ENCODE peak calls at places on chromosomes 5 and 9, in nine cellular contexts. O, M, T, A, I, Z, P, R and B are unnamed samples.

GRCh38 chr9:91065231-91066041 is 263.8 kb downstream of the SYK start:
- DNase-seq in R (no peak), M (no peak), P (no peak), I (no peak), Z (no peak), A (no peak), O (no peak), T (no peak), B (no peak)

GRCh38 chr5:179427032-179427675 is 81.9 kb upstream of the ADAMTS2 start:
- DNase-seq in I (no peak), A (no peak), P (no peak), O (no peak), R (no peak), T (no peak), Z (no peak), M (no peak), B (no peak)

GRCh38 chr5:38607930-38608545 is 51.6 kb upstream of the LIFR start:
- DNase-seq in O (no peak), M (no peak), Z (no peak), T (no peak), P (no peak), R (no peak), I (no peak), A (peak; percentile 84), B (no peak)

GRCh38 chr5:96714450-96714849 is 52.3 kb downstream of the CAST start:
- DNase-seq in I (no peak), R (no peak), Z (no peak), A (peak; percentile 9), M (peak; percentile 51), T (no peak), P (no peak), O (no peak), B (no peak)

GRCh38 chr9:121627432-121627831 is 24.0 kb upstream of the DAB2IP start:
- DNase-seq in O (no peak), R (no peak), M (no peak), P (no peak), A (peak; percentile 0), T (no peak), Z (no peak), I (no peak), B (no peak)

GRCh38 chr5:147578228-147579024 is 68.6 kb upstream of the DPYSL3 start:
- DNase-seq in Z (peak; percentile 36), R (no peak), I (no peak), M (peak; percentile 79), A (peak; percentile 91), O (no peak), T (no peak), P (no peak), B (no peak)

GRCh38 chr9:75069171-75069570 is 18.8 kb downstream of the NMRK1 start:
- DNase-seq in P (no peak), Z (no peak), O (no peak), T (no peak), R (no peak), M (no peak), I (no peak), A (no peak), B (no peak)

GRCh38 chr5:171596391-171596878 is 177.0 kb downstream of the FGF18 start:
- DNase-seq in M (peak; percentile 74), Z (no peak), A (peak; percentile 97), I (no peak), T (peak; percentile 57), R (no peak), O (no peak), P (no peak), B (no peak)

GRCh38 chr5:88897748-88898147 is 14.8 kb upstream of the MEF2C start:
- DNase-seq in I (no peak), A (no peak), O (no peak), M (no peak), P (no peak), R (no peak), T (peak; percentile 22), Z (no peak), B (no peak)

GRCh38 chr9:38339496-38339895 is 53.0 kb upstream of the ALDH1B1 start:
- DNase-seq in I (no peak), Z (no peak), O (no peak), A (no peak), T (no peak), R (no peak), P (no peak), M (no peak), B (no peak)

GRCh38 chr5:134151723-134152122 is 25.0 kb downstream of the SKP1 start:
- DNase-seq in A (no peak), I (no peak), Z (no peak), M (no peak), T (no peak), O (no peak), R (no peak), P (no peak), B (no peak)

GRCh38 chr5:176618783-176619182 is 8.8 kb upstream of the GPRIN1 start:
- DNase-seq in A (no peak), O (no peak), M (no peak), T (no peak), Z (no peak), R (no peak), P (no peak), I (no peak), B (no peak)

GRCh38 chr5:1418238-1418920 is 26.9 kb downstream of the SLC6A3 start:
- DNase-seq in O (no peak), M (no peak), A (no peak), R (no peak), I (no peak), Z (no peak), P (no peak), T (no peak), B (no peak)

GRCh38 chr5:140243855-140244254 is 59.0 kb downstream of the PFDN1 start:
- DNase-seq in M (no peak), R (no peak), P (no peak), A (no peak), Z (peak; percentile 85), O (no peak), T (no peak), I (no peak), B (no peak)

GRCh38 chr9:117434568-117434967 is 19.7 kb upstream of the ASTN2 start:
- DNase-seq in A (no peak), M (no peak), I (no peak), Z (no peak), R (no peak), T (no peak), P (no peak), O (no peak), B (no peak)

GRCh38 chr5:179256229-179257189 is 88.8 kb downstream of the ADAMTS2 start:
- DNase-seq in M (no peak), I (no peak), P (no peak), R (no peak), A (no peak), Z (no peak), O (no peak), T (peak; percentile 4), B (no peak)

GRCh38 chr5:170522211-170523128 is 18.6 kb downstream of the KCNIP1 start:
- DNase-seq in P (no peak), A (peak; percentile 71), M (no peak), I (no peak), Z (peak; percentile 95), O (no peak), R (no peak), T (no peak), B (no peak)

GRCh38 chr9:91491624-91492023 is 68.0 kb upstream of the NFIL3 start:
- DNase-seq in O (no peak), P (no peak), A (no peak), M (no peak), I (no peak), T (no peak), R (no peak), Z (no peak), B (no peak)

GRCh38 chr5:152113401-152113800 is 188.8 kb upstream of the GLRA1 start:
- DNase-seq in O (no peak), Z (no peak), A (no peak), I (peak; percentile 12), R (peak; percentile 1), T (no peak), M (no peak), P (peak; percentile 9), B (no peak)

GRCh38 chr5:138503487-138504270 is 38.4 kb downstream of the EGR1 start:
- DNase-seq in T (peak; percentile 27), P (peak; percentile 12), Z (peak; percentile 36), I (no peak), O (peak; percentile 27), M (peak; percentile 42), A (peak; percentile 43), R (no peak), B (peak; percentile 70)

GRCh38 chr9:131459056-131459455 is 43.7 kb upstream of the POMT1 start:
- DNase-seq in I (no peak), O (no peak), T (no peak), A (no peak), P (no peak), M (no peak), R (no peak), Z (no peak), B (no peak)

GRCh38 chr5:140857987-140858240 is 2.2 kb downstream of the PCDHA10 start:
- DNase-seq in P (no peak), A (no peak), Z (no peak), I (no peak), O (no peak), M (no peak), R (no peak), T (no peak), B (no peak)

GRCh38 chr5:84255318-84255717 is 129.4 kb downstream of the EDIL3 start:
- DNase-seq in I (no peak), O (no peak), M (no peak), P (no peak), Z (peak; percentile 35), R (no peak), T (no peak), A (peak; percentile 31), B (no peak)

GRCh38 chr9:123107639-123108285 is 74.3 kb downstream of the GPR21 start:
- DNase-seq in I (no peak), A (no peak), M (no peak), Z (no peak), O (no peak), R (no peak), P (no peak), T (no peak), B (no peak)

GRCh38 chr9:133443982-133444381 is 15.8 kb upstream of the CACFD1 start:
- DNase-seq in R (no peak), P (no peak), M (no peak), A (no peak), O (no peak), I (no peak), T (no peak), Z (no peak), B (no peak)

GRCh38 chr5:57986746-57987145 is 473.1 kb downstream of the PLK2 start:
- DNase-seq in Z (no peak), R (no peak), P (no peak), I (no peak), O (no peak), T (no peak), M (no peak), A (peak; percentile 73), B (no peak)

GRCh38 chr5:35878079-35878478 is 21.4 kb downstream of the IL7R start:
- DNase-seq in I (no peak), P (no peak), O (no peak), Z (no peak), R (no peak), A (no peak), T (no peak), M (no peak), B (no peak)

GRCh38 chr9:110776207-110776606 is 107.6 kb downstream of the MUSK start:
- DNase-seq in A (no peak), O (no peak), P (no peak), Z (no peak), I (no peak), T (no peak), R (no peak), M (no peak), B (no peak)

GRCh38 chr9:108691614-108692013 is 164.2 kb downstream of the ACTL7B start:
- DNase-seq in A (no peak), R (no peak), P (no peak), T (no peak), I (no peak), Z (no peak), O (no peak), M (peak; percentile 60), B (no peak)

GRCh38 chr9:2765250-2765880 is 48.1 kb downstream of the KCNV2 start:
- DNase-seq in A (no peak), P (no peak), T (no peak), I (no peak), O (no peak), R (no peak), M (peak; percentile 71), Z (no peak), B (no peak)

GRCh38 chr5:150497274-150497988 is 10.5 kb upstream of the NDST1 start:
- DNase-seq in Z (no peak), P (no peak), T (no peak), M (peak; percentile 84), O (peak; percentile 54), I (no peak), R (no peak), A (peak; percentile 95), B (no peak)